ENCODE peak calls at places on chromosome X, in five cellular contexts. T is fibroblast of pulmonary artery, P is epithelial cell of esophagus, V is hepatocyte, G is HFF-Myc. S is an unnamed sample.

GRCh38 chrX:74536142-74537010 is 78.0 kb downstream of the RLIM start:
- DNase-seq in G (no peak), V (peak; percentile 81), P (peak; percentile 59), T (peak; percentile 84), S (peak; percentile 85)

GRCh38 chrX:13357925-13358324 is 38.1 kb upstream of the ATXN3L start:
- DNase-seq in V (peak; percentile 32), P (peak; percentile 83), G (no peak), T (peak; percentile 31), S (no peak)

GRCh38 chrX:67288958-67289641 is 254.7 kb upstream of the AR start:
- DNase-seq in G (no peak), T (no peak), V (no peak), P (no peak), S (no peak)

GRCh38 chrX:56782362-56782761 is 53.3 kb downstream of the NBDY start:
- DNase-seq in P (no peak), G (no peak), T (no peak), V (no peak), S (no peak)

GRCh38 chrX:47751670-47752069 is 85.0 kb upstream of the ZNF81 start:
- DNase-seq in T (peak; percentile 40), P (peak; percentile 41), V (peak; percentile 48), G (no peak), S (peak; percentile 40)

GRCh38 chrX:152941328-152942111 is 43.7 kb downstream of the ZNF185 start:
- DNase-seq in V (peak; percentile 95), T (peak; percentile 92), G (peak; percentile 44), P (peak; percentile 84), S (peak; percentile 93)

GRCh38 chrX:56793533-56794320 is 64.7 kb downstream of the NBDY start:
- DNase-seq in T (no peak), V (no peak), G (no peak), P (no peak), S (no peak)

GRCh38 chrX:137926090-137926489 is 360.2 kb downstream of the ZIC3 start:
- DNase-seq in V (peak; percentile 9), T (no peak), G (no peak), P (peak; percentile 0), S (peak; percentile 13)

GRCh38 chrX:47563801-47564315 is 2.9 kb downstream of the ARAF start:
- DNase-seq in T (peak; percentile 65), V (no peak), G (no peak), P (peak; percentile 58), S (peak; percentile 68)

GRCh38 chrX:13669246-13669689 is 16.3 kb downstream of the TCEANC start:
- DNase-seq in P (peak; percentile 95), T (peak; percentile 96), G (peak; percentile 80), V (peak; percentile 87), S (peak; percentile 32)

GRCh38 chrX:11764602-11765067 is 6.6 kb downstream of the MSL3 start:
- DNase-seq in G (no peak), V (no peak), P (no peak), T (no peak), S (no peak)

GRCh38 chrX:11259437-11259836 is 33.8 kb upstream of the AMELX start:
- DNase-seq in G (no peak), V (no peak), P (no peak), T (no peak), S (no peak)

GRCh38 chrX:68433155-68433980 is at the start of gene OPHN1:
- DNase-seq in G (no peak), P (peak; percentile 84), V (peak; percentile 82), T (peak; percentile 78), S (no peak)

GRCh38 chrX:13162772-13163171 is 118.4 kb upstream of the FAM9C start:
- DNase-seq in T (no peak), P (no peak), V (no peak), G (no peak), S (no peak)

GRCh38 chrX:38327007-38327774 is at the start of gene RPGR:
- DNase-seq in V (peak; percentile 94), G (peak; percentile 69), P (peak; percentile 93), T (peak; percentile 95), S (peak; percentile 95)

GRCh38 chrX:14529288-14529989 is at the start of gene GLRA2:
- DNase-seq in T (peak; percentile 14), P (peak; percentile 38), V (peak; percentile 58), G (no peak), S (peak; percentile 27)

GRCh38 chrX:37420756-37421155 is 71.6 kb downstream of the PRRG1 start:
- DNase-seq in V (no peak), T (no peak), P (no peak), G (no peak), S (no peak)

GRCh38 chrX:150486011-150486410 is 82.4 kb upstream of the MTM1 start:
- DNase-seq in T (peak; percentile 71), V (peak; percentile 51), P (peak; percentile 58), G (no peak), S (peak; percentile 58)

GRCh38 chrX:112760697-112761096 is 79.9 kb downstream of the AMOT start:
- DNase-seq in P (no peak), G (no peak), T (no peak), V (no peak), S (no peak)
- TF ChIP-seq CTCF in P (no peak), G (no peak), T (peak; percentile 4), V (peak; percentile 41), S (no peak)

GRCh38 chrX:25721564-25721963 is 416.6 kb upstream of the MAGEB18 start:
- DNase-seq in P (peak; percentile 11), V (peak; percentile 11), G (no peak), T (peak; percentile 35), S (peak; percentile 9)
- TF ChIP-seq CTCF in P (peak; percentile 48), V (peak; percentile 47), G (no peak), T (peak; percentile 44), S (peak; percentile 8)

GRCh38 chrX:97021680-97022079 is 138.0 kb downstream of the RPA4 start:
- DNase-seq in G (no peak), P (peak; percentile 47), V (no peak), T (peak; percentile 65), S (no peak)

GRCh38 chrX:97011540-97011939 is 127.8 kb downstream of the RPA4 start:
- DNase-seq in V (no peak), T (no peak), G (no peak), P (no peak), S (no peak)

GRCh38 chrX:97016106-97016505 is 132.4 kb downstream of the RPA4 start:
- DNase-seq in V (no peak), T (no peak), G (no peak), P (no peak), S (no peak)
- TF ChIP-seq CTCF in V (peak; percentile 12), T (no peak), G (no peak), P (no peak), S (no peak)

GRCh38 chrX:105876658-105877057 is 54.3 kb downstream of the NRK start:
- DNase-seq in T (peak; percentile 24), V (peak; percentile 12), G (no peak), P (peak; percentile 39), S (peak; percentile 31)
- TF ChIP-seq CTCF in T (peak; percentile 30), V (peak; percentile 19), G (no peak), P (peak; percentile 45), S (peak; percentile 24)

GRCh38 chrX:83819304-83819703 is 41.6 kb upstream of the CYLC1 start:
- DNase-seq in V (no peak), G (no peak), P (no peak), T (no peak), S (peak; percentile 0)
- TF ChIP-seq CTCF in V (no peak), G (no peak), P (no peak), T (no peak), S (no peak)

DNA sequence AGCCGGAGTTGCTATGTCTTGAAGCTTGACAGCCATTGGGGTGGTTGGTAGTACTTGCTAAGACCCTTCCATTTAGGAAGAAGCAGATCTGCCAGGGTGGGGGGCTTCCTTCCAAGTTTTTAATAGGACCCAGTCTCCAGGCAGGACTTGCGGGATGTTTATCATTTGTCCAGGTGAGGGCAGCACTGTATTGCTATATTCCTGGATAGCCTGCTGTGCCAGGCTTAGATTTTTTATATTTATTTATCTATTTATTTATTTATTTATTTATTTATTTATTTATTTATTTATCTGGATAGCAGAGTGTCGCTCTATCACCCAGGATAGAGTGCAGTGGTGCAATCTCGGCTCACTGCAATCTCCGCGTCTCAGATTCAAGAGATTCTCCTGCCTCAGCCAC is 87.4 kb upstream of the CT45A1 start:
- DNase-seq in P (peak; percentile 28), V (peak; percentile 7), G (no peak), T (peak; percentile 1), S (peak; percentile 14)
- TF ChIP-seq CTCF in P (peak; percentile 18), V (peak; percentile 24), G (no peak), T (no peak), S (no peak)

DNA sequence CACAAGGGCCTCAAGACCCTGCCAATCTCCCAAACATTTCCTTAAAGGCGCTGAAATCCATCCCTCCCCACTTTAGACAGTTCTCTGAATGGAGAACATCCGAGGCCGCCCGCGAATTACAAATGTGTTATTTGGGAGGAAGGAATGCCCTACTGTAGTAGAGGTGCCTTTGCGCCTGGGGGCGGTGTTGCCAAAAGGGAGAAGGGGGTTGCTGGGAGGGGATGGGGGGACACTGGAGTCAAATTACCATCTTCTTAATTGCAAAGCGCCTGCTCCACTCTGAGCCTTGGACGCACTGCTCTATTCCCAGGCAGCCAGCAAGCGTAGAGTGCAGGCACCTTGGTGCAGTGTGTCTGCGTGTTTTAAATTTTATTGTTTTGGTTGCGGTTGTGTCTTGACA is 2.7 kb downstream of the TMEM255A start:
- DNase-seq in G (no peak), T (no peak), P (no peak), V (peak; percentile 23), S (no peak)
- TF ChIP-seq CTCF in G (no peak), T (no peak), P (no peak), V (no peak), S (no peak)

GRCh38 chrX:95760356-95760755 is 924.3 kb upstream of the DIAPH2 start:
- DNase-seq in P (no peak), V (no peak), G (no peak), T (no peak), S (peak; percentile 1)

GRCh38 chrX:95762716-95763115 is 921.9 kb upstream of the DIAPH2 start:
- DNase-seq in V (peak; percentile 4), T (no peak), P (peak; percentile 2), G (no peak), S (peak; percentile 9)

DNA sequence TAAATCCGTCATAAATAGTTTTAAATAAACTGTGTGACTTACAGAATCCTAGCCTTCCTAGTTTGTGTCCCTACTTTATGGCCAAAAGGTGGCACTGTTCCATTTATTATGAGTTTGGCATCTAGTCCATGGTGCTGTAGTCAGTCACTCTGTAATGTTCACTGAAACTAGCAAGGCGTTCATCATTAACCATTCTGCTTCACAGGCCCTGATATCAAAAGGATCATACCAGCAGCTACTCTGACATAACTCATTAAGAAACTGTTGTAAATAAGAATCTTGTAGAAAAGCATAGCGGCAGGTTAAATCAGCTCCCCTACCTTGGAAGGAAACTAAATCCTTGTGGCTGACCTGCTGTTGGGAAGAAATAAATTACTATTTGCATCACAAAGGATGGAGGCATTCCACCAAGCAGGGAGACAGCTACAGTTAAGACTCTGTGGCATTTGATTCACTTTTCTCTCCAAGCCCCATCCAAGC is 919.6 kb upstream of the DIAPH2 start:
- DNase-seq in G (no peak), P (peak; percentile 49), V (peak; percentile 75), T (peak; percentile 64), S (peak; percentile 46)
- TF ChIP-seq CTCF in G (no peak), P (peak; percentile 50), V (peak; percentile 68), T (peak; percentile 43), S (peak; percentile 31)